ENCODE peak calls at places on chromosomes 5 and 9, in ten cellular contexts. Z, J, D, O, L, C, W, K, I and R are unnamed samples.

GRCh38 chr5:179411161-179411841 is 66.0 kb upstream of the ADAMTS2 start:
- DNase-seq in Z (no peak), J (no peak), D (no peak), O (no peak), L (no peak), C (no peak), W (no peak), K (no peak), I (no peak), R (peak)

GRCh38 chr5:58924306-58924705 is 341.4 kb downstream of the RAB3C start:
- DNase-seq in Z (no peak), J (no peak), D (no peak), O (no peak), L (no peak), C (no peak), W (no peak), K (no peak), I (no peak), R (no peak)

GRCh38 chr9:98839166-98839565 is 31.7 kb downstream of the GALNT12 start:
- DNase-seq in Z (no peak), J (no peak), D (no peak), O (no peak), L (no peak), C (no peak), W (no peak), K (no peak), I (no peak), R (no peak)

GRCh38 chr9:19229725-19230355 is 653 bp upstream of the DENND4C start:
- DNase-seq in Z (peak), J (no peak), D (peak), O (no peak), L (peak), C (no peak), W (no peak), K (no peak), I (no peak), R (no peak)

GRCh38 chr5:132012385-132013005 is 1.0 kb upstream of the ACSL6 start:
- DNase-seq in Z (peak), J (peak), D (peak), O (no peak), L (peak), C (peak), W (peak), K (peak), I (no peak), R (peak)

GRCh38 chr5:29218829-29219228 is 1974.7 kb upstream of the CDH6 start:
- DNase-seq in Z (no peak), J (no peak), D (no peak), O (no peak), L (no peak), C (no peak), W (no peak), K (no peak), I (no peak), R (no peak)

GRCh38 chr5:35365756-35366155 is 135.5 kb upstream of the PRLR start:
- DNase-seq in Z (no peak), J (no peak), D (no peak), O (no peak), L (no peak), C (no peak), W (no peak), K (no peak), I (no peak), R (no peak)

GRCh38 chr5:146130440-146131045 is 25.2 kb upstream of the PLAC8L1 start:
- DNase-seq in Z (peak), J (no peak), D (no peak), O (peak), L (no peak), C (no peak), W (peak), K (peak), I (no peak), R (no peak)

GRCh38 chr5:4540375-4541173 is 599.6 kb upstream of the ADAMTS16 start:
- DNase-seq in Z (no peak), J (no peak), D (no peak), O (no peak), L (no peak), C (no peak), W (no peak), K (peak), I (no peak), R (no peak)

GRCh38 chr9:131839281-131840084 is 99.6 kb upstream of the RAPGEF1 start:
- DNase-seq in Z (no peak), J (peak), D (no peak), O (peak), L (peak), C (no peak), W (no peak), K (peak), I (no peak), R (no peak)

GRCh38 chr9:135632823-135633222 is 6.5 kb downstream of the GLT6D1 start:
- DNase-seq in Z (no peak), J (no peak), D (no peak), O (no peak), L (no peak), C (no peak), W (no peak), K (no peak), I (no peak), R (no peak)

GRCh38 chr5:79474416-79475173 is 39.3 kb downstream of the HOMER1 start:
- DNase-seq in Z (no peak), J (peak), D (no peak), O (no peak), L (no peak), C (no peak), W (no peak), K (no peak), I (no peak), R (no peak)

GRCh38 chr9:21479152-21479702 is 2.9 kb downstream of the IFNE start:
- DNase-seq in Z (no peak), J (no peak), D (no peak), O (no peak), L (no peak), C (no peak), W (no peak), K (no peak), I (no peak), R (no peak)

GRCh38 chr9:5596173-5596572 is 32.7 kb upstream of the RIC1 start:
- DNase-seq in Z (peak), J (no peak), D (no peak), O (no peak), L (no peak), C (no peak), W (no peak), K (no peak), I (no peak), R (no peak)

GRCh38 chr9:134814598-134815215 is 65.9 kb upstream of the FCN2 start:
- DNase-seq in Z (no peak), J (no peak), D (no peak), O (peak), L (no peak), C (no peak), W (no peak), K (peak), I (no peak), R (no peak)

DNA sequence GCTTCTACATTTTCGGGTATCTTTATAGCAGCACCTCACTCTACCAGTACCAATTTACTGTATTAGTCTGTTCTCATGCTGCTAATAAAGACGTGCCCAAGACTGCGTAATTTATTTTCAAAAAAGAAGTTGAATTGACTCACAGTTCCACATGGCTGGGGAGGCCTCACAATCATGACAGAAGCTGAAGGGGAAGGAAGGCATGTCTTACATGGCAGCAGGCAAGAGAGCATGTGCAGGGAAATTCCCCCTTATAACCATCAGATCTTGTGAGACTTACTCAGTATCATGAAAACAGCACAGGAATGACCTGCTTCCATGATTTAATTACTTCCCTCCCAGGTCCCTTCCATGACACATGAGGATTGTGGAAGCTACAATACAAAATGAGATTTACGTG is 602.6 kb upstream of the DAB2 start:
- DNase-seq in Z (no peak), J (no peak), D (no peak), O (no peak), L (no peak), C (no peak), W (no peak), K (peak), I (no peak), R (no peak)
- TF ChIP-seq CTCF in Z (no peak), J (no peak), D (no peak), O (no peak), L (no peak), C (no peak), W (no peak), K (no peak), I (no peak), R (no peak)

DNA sequence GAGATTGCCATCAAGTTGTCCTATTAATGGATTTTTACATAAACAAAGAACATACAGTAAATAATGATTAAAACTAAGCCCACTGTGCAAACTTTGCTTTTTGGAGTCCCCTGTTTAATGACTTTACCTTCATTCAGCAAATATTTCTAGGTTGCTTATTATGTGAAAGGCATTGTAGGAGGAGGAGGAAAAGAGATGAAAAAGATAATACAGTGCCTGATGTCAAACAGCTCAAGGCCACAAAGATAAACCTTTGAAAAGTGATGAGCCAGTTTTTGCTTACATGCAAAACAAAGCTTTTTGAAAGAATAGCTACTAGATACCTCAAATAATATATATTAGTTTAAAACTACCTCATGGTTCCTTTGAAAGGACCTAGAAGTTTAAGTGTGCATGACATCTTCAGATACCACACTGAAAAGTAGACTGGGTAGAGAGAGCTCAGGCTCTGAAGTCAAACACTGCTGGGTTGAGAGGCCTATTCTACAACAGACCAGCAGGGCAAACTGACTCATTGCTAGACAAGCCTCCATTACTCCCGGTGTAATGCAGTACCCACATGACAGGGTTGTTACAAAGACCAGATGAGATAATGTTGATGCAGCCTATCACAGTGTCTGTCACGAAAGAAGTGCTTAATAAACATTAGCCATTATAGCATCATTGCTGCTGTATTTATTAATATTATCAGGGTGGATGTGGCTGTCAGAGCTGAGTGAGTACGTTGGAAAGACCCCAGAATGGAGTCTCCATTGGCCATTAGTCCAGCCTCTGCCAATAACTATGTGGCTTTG is 11.8 kb downstream of the DEPDC1B start:
- DNase-seq in Z (peak), J (peak), D (no peak), O (no peak), L (no peak), C (no peak), W (peak), K (peak), I (peak), R (no peak)
- TF ChIP-seq CTCF in Z (peak), J (peak), D (peak), O (peak), L (no peak), C (no peak), W (peak), K (peak), I (peak), R (peak)

GRCh38 chr9:24245988-24246387 is 299.7 kb downstream of the IZUMO3 start:
- DNase-seq in Z (no peak), J (no peak), D (no peak), O (no peak), L (no peak), C (no peak), W (no peak), K (peak), I (no peak), R (no peak)
- TF ChIP-seq CTCF in Z (peak), J (peak), D (peak), O (peak), L (no peak), C (no peak), W (peak), K (peak), I (peak), R (peak)

GRCh38 chr5:141641634-141642278 is 5.0 kb downstream of the RELL2 start:
- DNase-seq in Z (peak), J (no peak), D (no peak), O (no peak), L (no peak), C (no peak), W (no peak), K (peak), I (no peak), R (no peak)
- TF ChIP-seq CTCF in Z (peak), J (peak), D (peak), O (peak), L (no peak), C (no peak), W (peak), K (peak), I (peak), R (peak)

GRCh38 chr5:172648008-172648359 is 6.9 kb downstream of the NEURL1B start:
- DNase-seq in Z (no peak), J (no peak), D (no peak), O (no peak), L (peak), C (no peak), W (no peak), K (peak), I (no peak), R (no peak)

GRCh38 chr5:172645271-172645670 is 4.2 kb downstream of the NEURL1B start:
- DNase-seq in Z (no peak), J (no peak), D (no peak), O (no peak), L (peak), C (no peak), W (no peak), K (no peak), I (no peak), R (no peak)

GRCh38 chr5:172647341-172648007 is 6.4 kb downstream of the NEURL1B start:
- DNase-seq in Z (no peak), J (no peak), D (no peak), O (no peak), L (peak), C (no peak), W (no peak), K (no peak), I (no peak), R (no peak)

GRCh38 chr5:172648755-172649154 is 7.7 kb downstream of the NEURL1B start:
- DNase-seq in Z (no peak), J (no peak), D (no peak), O (no peak), L (peak), C (no peak), W (no peak), K (peak), I (peak), R (no peak)

GRCh38 chr5:172646716-172647285 is 5.7 kb downstream of the NEURL1B start:
- DNase-seq in Z (no peak), J (no peak), D (no peak), O (no peak), L (peak), C (no peak), W (no peak), K (no peak), I (no peak), R (no peak)
- TF ChIP-seq CTCF in Z (no peak), J (peak), D (peak), O (peak), L (peak), C (no peak), W (peak), K (peak), I (peak), R (peak)

DNA sequence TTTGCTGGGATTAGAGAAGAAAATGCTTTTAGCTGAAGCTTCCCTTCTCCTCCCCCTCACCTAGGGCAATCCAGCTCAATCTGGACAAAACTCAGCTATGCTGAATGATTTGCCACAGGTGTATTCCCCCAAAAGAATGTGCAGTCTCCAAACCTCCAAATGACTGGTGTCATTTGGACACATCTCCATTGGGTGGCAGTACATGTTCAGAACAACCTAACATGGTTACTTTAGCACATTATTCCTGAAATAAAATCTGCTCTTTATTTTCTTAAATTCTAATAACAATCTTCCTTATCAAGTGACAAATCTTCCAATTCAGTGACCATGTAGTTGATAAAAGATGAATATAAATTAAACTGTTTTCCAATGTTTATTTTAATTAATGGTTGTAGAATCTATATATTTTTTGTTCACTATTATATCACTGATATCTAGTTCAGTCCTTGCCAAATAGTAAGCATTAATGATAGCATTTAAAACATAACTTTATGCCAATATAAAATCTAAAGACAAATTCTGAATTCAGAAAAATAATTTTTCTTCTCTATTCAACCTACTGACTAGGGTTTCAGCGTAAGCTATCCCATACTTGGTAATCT is 61.3 kb upstream of the MOCS2 start:
- DNase-seq in Z (peak), J (peak), D (no peak), O (no peak), L (no peak), C (no peak), W (no peak), K (peak), I (peak), R (no peak)
- TF ChIP-seq CTCF in Z (peak), J (peak), D (peak), O (peak), L (peak), C (no peak), W (peak), K (peak), I (peak), R (peak)

DNA sequence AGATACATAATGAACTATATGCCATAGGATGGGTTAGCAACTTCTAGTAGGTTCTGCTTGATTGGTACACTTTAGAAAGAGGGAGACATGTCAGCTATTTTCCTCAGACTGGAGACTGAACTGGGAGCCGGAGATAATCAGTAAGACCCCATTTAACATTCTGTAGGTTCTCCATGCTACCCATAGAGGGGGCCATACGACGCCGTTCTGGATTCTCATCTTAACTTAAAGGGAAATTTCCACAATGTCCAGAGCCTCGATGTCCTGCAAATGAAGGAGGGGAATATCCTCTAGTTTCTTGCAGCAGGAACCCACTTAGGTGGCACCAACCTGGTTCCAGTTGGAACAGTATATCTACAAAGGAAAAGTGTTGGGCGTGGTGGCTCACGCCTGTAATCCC is 22.3 kb upstream of the NPM1 start:
- DNase-seq in Z (peak), J (no peak), D (no peak), O (no peak), L (no peak), C (no peak), W (no peak), K (no peak), I (peak), R (peak)
- TF ChIP-seq CTCF in Z (peak), J (peak), D (peak), O (peak), L (no peak), C (no peak), W (peak), K (no peak), I (peak), R (peak)

GRCh38 chr9:130156672-130157071 is 15.5 kb upstream of the NCS1 start:
- DNase-seq in Z (no peak), J (no peak), D (no peak), O (no peak), L (no peak), C (peak), W (no peak), K (no peak), I (no peak), R (no peak)
- TF ChIP-seq CTCF in Z (peak), J (peak), D (no peak), O (no peak), L (no peak), C (peak), W (no peak), K (peak), I (peak), R (peak)